ENCODE peak calls at places on chromosomes 5 and 9, in ten cellular contexts. T is left ventricle myocardium inferior; G is fibroblast of lung; A is suprapubic skin; L is ovary; W is A549; J is mucosa of descending colon; Z is CD8-positive, alpha-beta T cell; U is AG09309; R is cardiac fibroblast. D is an unnamed sample.

GRCh38 chr9:20292002-20292401 is 330.3 kb downstream of the MLLT3 start:
- DNase-seq in T (no peak), G (peak), A (no peak), L (no peak), W (peak), J (no peak), Z (no peak), U (no peak), R (peak), D (no peak)

GRCh38 chr5:192970-193831 is 1.9 kb downstream of the LRRC14B start:
- DNase-seq in T (no peak), G (no peak), A (no peak), L (no peak), W (no peak), J (no peak), Z (no peak), U (no peak), R (no peak), D (no peak)

GRCh38 chr5:60945760-60946253 is 802 bp downstream of the NDUFAF2 start:
- DNase-seq in T (no peak), G (peak), A (peak), L (peak), W (peak), J (peak), Z (peak), U (no peak), R (peak), D (peak)

GRCh38 chr9:134344068-134344820 is 18.0 kb downstream of the RXRA start:
- DNase-seq in T (peak), G (peak), A (no peak), L (no peak), W (no peak), J (peak), Z (peak), U (no peak), R (no peak), D (no peak)

GRCh38 chr5:76642390-76643040 is 19.3 kb upstream of the F2RL2 start:
- DNase-seq in T (no peak), G (peak), A (no peak), L (no peak), W (no peak), J (no peak), Z (no peak), U (no peak), R (peak), D (no peak)

GRCh38 chr5:115297043-115297442 is 589 bp upstream of the CCDC112 start:
- DNase-seq in T (no peak), G (peak), A (no peak), L (no peak), W (peak), J (peak), Z (no peak), U (no peak), R (peak), D (peak)

GRCh38 chr5:146340260-146341081 is 1.8 kb downstream of the POU4F3 start:
- DNase-seq in T (peak), G (peak), A (no peak), L (peak), W (peak), J (peak), Z (no peak), U (peak), R (peak), D (peak)

GRCh38 chr5:1480217-1480616 is 35.0 kb upstream of the SLC6A3 start:
- DNase-seq in T (peak), G (no peak), A (no peak), L (no peak), W (peak), J (peak), Z (no peak), U (no peak), R (peak), D (no peak)

GRCh38 chr5:155126573-155126972 is 113.0 kb downstream of the KIF4B start:
- DNase-seq in T (no peak), G (no peak), A (no peak), L (no peak), W (no peak), J (no peak), Z (no peak), U (no peak), R (no peak), D (no peak)

GRCh38 chr5:125310749-125311148 is 564.3 kb upstream of the ZNF608 start:
- DNase-seq in T (no peak), G (peak), A (no peak), L (no peak), W (no peak), J (no peak), Z (no peak), U (no peak), R (peak), D (no peak)

GRCh38 chr5:61525573-61526142 is 193.6 kb downstream of the ZSWIM6 start:
- DNase-seq in T (no peak), G (peak), A (no peak), L (no peak), W (no peak), J (no peak), Z (no peak), U (no peak), R (peak), D (peak)

GRCh38 chr5:93163010-93163663 is 417.9 kb downstream of the NR2F1-AS1 start:
- DNase-seq in T (no peak), G (peak), A (no peak), L (no peak), W (peak), J (no peak), Z (no peak), U (peak), R (peak), D (peak)

GRCh38 chr5:116841734-116842133 is 267.1 kb upstream of the SEMA6A start:
- DNase-seq in T (no peak), G (no peak), A (no peak), L (no peak), W (no peak), J (no peak), Z (no peak), U (no peak), R (no peak), D (no peak)

GRCh38 chr5:121797677-121798518 is 53.8 kb upstream of the FTMT start:
- DNase-seq in T (no peak), G (no peak), A (no peak), L (no peak), W (no peak), J (no peak), Z (no peak), U (no peak), R (no peak), D (no peak)

GRCh38 chr5:132296412-132297001 is 2.3 kb downstream of the SLC22A4 start:
- DNase-seq in T (no peak), G (peak), A (no peak), L (no peak), W (no peak), J (no peak), Z (no peak), U (no peak), R (peak), D (no peak)

GRCh38 chr9:37587521-37587920 is 4.9 kb downstream of the TOMM5 start:
- DNase-seq in T (no peak), G (no peak), A (no peak), L (no peak), W (no peak), J (no peak), Z (no peak), U (no peak), R (no peak), D (no peak)

GRCh38 chr5:95924720-95925119 is 36.9 kb downstream of the ELL2 start:
- DNase-seq in T (no peak), G (no peak), A (no peak), L (no peak), W (peak), J (no peak), Z (no peak), U (no peak), R (peak), D (no peak)

GRCh38 chr5:131279209-131279608 is 15.4 kb downstream of the CDC42SE2 start:
- DNase-seq in T (no peak), G (no peak), A (no peak), L (no peak), W (no peak), J (no peak), Z (no peak), U (no peak), R (no peak), D (no peak)

GRCh38 chr9:107007981-107008380 is 145.0 kb downstream of the ZNF462 start:
- DNase-seq in T (no peak), G (no peak), A (no peak), L (no peak), W (no peak), J (no peak), Z (no peak), U (no peak), R (no peak), D (no peak)

GRCh38 chr9:708556-709432 is 132.7 kb upstream of the DMRT1 start:
- DNase-seq in T (no peak), G (no peak), A (no peak), L (no peak), W (no peak), J (no peak), Z (no peak), U (no peak), R (no peak), D (no peak)

GRCh38 chr9:710951-711745 is 130.3 kb upstream of the DMRT1 start:
- DNase-seq in T (no peak), G (no peak), A (no peak), L (no peak), W (no peak), J (no peak), Z (no peak), U (no peak), R (no peak), D (no peak)

GRCh38 chr9:706606-707451 is 134.7 kb upstream of the DMRT1 start:
- DNase-seq in T (peak), G (peak), A (peak), L (peak), W (no peak), J (peak), Z (peak), U (no peak), R (peak), D (no peak)

GRCh38 chr9:706073-706472 is 135.4 kb upstream of the DMRT1 start:
- DNase-seq in T (no peak), G (no peak), A (no peak), L (no peak), W (no peak), J (no peak), Z (no peak), U (no peak), R (no peak), D (no peak)

GRCh38 chr9:708182-708555 is 133.3 kb upstream of the DMRT1 start:
- DNase-seq in T (no peak), G (no peak), A (no peak), L (no peak), W (no peak), J (no peak), Z (no peak), U (no peak), R (no peak), D (no peak)
- H3K4me3 ChIP-seq in T (peak), G (peak), A (peak), L (peak), W (no peak), J (no peak), Z (no peak), U (peak), R (peak), D (peak)

DNA sequence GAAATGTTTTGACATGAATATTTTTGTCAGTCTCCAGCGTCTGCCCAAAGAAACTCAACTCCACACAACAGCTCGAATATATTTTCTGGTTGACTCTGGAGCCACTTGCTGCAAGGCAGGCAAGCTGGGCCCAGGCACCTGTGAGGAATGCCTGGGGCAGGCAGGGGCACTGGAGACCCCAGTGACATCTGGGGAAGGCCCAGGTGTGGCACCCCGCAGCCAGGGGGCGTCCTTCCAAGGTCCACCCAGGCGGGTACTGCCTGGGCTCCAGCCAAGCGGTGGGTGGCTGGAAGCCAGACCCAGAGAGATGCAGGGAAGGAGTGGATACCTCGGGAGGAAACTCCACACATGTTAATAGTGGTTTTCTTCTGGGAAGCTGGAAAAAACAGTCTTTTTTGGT is 125.9 kb downstream of the PHF2 start:
- DNase-seq in T (no peak), G (no peak), A (no peak), L (no peak), W (no peak), J (no peak), Z (no peak), U (no peak), R (no peak), D (no peak)
- TF ChIP-seq CTCF in T (no peak), G (no peak), A (no peak), L (no peak), W (no peak), J (no peak), Z (no peak), U (no peak), R (no peak), D (no peak)

GRCh38 chr9:87497604-87498045 is at the start of gene DAPK1:
- DNase-seq in T (peak), G (peak), A (no peak), L (peak), W (peak), J (peak), Z (no peak), U (no peak), R (peak), D (no peak)
- H3K4me3 ChIP-seq in T (peak), G (peak), A (peak), L (peak), W (peak), J (peak), Z (no peak), U (peak), R (peak), D (peak)

GRCh38 chr9:127224178-127224882 is 40.2 kb upstream of the GARNL3 start:
- DNase-seq in T (peak), G (peak), A (peak), L (peak), W (peak), J (peak), Z (peak), U (no peak), R (peak), D (peak)
- TF ChIP-seq CTCF in T (peak), G (no peak), A (peak), L (no peak), W (no peak), J (no peak), Z (no peak), U (peak), R (peak), D (peak)

DNA sequence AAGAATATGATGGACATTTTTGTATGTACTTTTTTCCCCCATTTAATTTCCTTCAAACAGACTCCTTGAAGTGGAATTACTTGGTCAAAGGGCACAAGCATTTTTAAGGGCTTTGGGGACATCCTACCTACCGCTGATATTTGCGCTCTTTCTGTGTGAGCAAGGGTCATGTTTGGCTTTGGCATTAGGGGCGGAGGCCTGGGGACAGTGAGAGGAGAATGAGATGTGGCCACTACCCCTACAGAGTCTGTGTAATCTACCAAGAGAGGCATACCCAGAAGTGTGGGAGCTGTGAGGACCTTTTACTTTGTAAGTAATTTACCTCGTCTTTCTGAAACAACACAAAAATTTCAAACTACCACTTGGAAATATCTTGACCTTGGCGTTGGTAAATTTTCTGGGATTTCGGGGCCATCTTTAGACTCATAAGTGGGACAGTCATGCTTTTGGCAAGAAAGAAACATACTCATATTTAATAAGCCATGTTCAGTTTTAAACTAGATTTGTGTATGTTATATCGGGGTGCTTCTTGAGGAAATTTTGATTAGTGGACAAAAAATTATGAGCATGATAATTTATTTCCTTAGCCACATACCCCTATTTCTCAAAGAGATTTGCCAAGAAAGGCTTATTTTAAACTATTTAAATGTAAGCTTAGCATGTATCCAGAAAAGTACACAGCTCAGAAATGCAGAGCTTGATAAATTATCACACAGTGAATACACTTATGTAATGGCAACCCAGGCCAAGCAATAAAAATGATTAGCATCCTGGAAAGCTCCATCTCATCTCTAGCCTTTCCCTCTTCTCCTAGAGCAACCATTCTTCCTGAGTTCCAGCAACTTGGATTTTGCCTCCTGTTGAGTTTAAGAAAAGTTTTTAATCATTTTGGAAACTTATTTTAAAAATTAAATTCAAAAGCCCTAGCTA is 63.6 kb downstream of the ARHGAP26 start:
- DNase-seq in T (no peak), G (no peak), A (no peak), L (no peak), W (no peak), J (no peak), Z (no peak), U (no peak), R (no peak), D (no peak)
- H3K4me3 ChIP-seq in T (no peak), G (no peak), A (no peak), L (no peak), W (no peak), J (no peak), Z (no peak), U (no peak), R (no peak), D (no peak)

DNA sequence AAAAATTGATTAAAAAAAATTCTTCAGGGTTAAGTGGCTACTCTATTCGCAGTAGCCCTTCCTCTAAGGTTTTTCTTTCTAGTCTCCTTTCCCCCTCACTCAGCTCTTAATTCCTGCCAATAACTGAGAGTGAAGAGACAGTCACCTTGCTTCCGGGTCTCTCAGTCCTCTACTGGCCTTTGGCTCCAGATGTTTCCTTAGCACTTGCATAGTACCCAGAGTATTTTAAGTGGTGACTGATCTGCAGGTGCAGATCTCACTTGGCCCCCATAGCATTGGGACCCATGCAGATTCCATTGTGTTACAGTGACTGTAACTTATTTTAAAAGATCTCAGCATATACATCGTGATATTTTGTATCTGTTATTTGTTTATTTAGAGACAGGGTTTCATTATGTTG is 66.2 kb downstream of the GCNT1 start:
- DNase-seq in T (no peak), G (no peak), A (no peak), L (no peak), W (no peak), J (no peak), Z (no peak), U (no peak), R (no peak), D (no peak)
- TF ChIP-seq CTCF in T (no peak), G (no peak), A (no peak), L (no peak), W (no peak), J (no peak), Z (no peak), U (no peak), R (no peak), D (no peak)

GRCh38 chr9:138022756-138023393 is 145.3 kb downstream of the CACNA1B start:
- DNase-seq in T (no peak), G (no peak), A (peak), L (peak), W (no peak), J (no peak), Z (no peak), U (no peak), R (no peak), D (no peak)
- H3K4me3 ChIP-seq in T (peak), G (no peak), A (peak), L (no peak), W (peak), J (no peak), Z (no peak), U (no peak), R (no peak), D (no peak)

GRCh38 chr5:136159457-136159856 is 26.8 kb downstream of the SMAD5 start:
- DNase-seq in T (no peak), G (peak), A (no peak), L (no peak), W (no peak), J (no peak), Z (no peak), U (no peak), R (peak), D (no peak)
- TF ChIP-seq CTCF in T (no peak), G (no peak), A (no peak), L (no peak), W (no peak), J (no peak), Z (no peak), U (no peak), R (no peak), D (no peak)

DNA sequence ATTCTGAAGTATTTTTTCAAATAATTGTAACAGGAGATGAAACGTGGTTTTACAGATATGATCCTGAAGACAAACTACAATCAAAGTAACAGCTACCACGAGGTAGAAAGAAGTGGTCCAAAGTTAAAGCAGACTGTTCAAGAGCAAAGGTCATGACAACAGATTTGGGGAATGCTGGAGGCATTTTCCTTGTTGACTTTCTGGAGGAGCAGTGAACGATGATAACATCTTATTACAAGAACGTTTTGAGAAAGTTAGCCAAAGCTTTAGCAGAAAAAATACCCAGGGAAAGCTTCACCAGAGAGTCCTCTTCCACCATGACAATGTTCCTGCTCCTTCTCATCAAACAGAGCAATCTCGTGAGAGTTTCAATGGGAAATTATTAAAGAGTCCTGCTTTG is 145.4 kb upstream of the NREP start:
- DNase-seq in T (no peak), G (no peak), A (no peak), L (no peak), W (no peak), J (no peak), Z (no peak), U (no peak), R (no peak), D (no peak)
- H3K4me3 ChIP-seq in T (no peak), G (no peak), A (no peak), L (no peak), W (no peak), J (no peak), Z (no peak), U (no peak), R (no peak), D (no peak)

DNA sequence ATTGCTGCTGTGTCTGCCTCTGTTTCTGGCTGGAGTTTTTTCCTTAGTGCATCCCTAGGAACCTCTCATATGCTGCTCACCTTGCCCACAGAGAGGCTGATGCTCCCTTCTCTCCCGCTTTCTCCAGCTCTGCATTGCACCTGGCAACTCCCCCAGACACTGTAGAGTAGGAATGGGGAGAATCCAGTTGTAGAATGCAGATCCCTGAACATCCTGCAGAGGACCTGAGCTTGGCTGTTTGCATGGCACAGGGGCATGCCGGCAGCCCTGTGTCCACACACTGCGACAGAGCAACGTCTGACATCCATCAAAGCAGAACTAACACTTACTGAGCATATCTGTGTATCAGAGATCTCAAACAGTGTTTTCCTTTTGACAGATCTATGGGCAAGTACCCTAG is 19.8 kb downstream of the IDNK start:
- DNase-seq in T (no peak), G (no peak), A (no peak), L (no peak), W (no peak), J (no peak), Z (no peak), U (no peak), R (no peak), D (no peak)
- TF ChIP-seq CTCF in T (no peak), G (no peak), A (no peak), L (no peak), W (no peak), J (no peak), Z (no peak), U (no peak), R (no peak), D (no peak)